ENCODE peak calls at places on chromosomes 11 and 22, in eight cellular contexts. N is fibroblast of lung, R is HFF-Myc, X is tibial artery, T is lower lobe of right lung, D is heart left ventricle, L is MCF 10A, B is astrocyte of the spinal cord. Q is an unnamed sample.

GRCh38 chr11:47161134-47161854 is 15.4 kb downstream of the ARFGAP2 start:
- DNase-seq in N (peak), R (no peak), X (no peak), T (peak), D (peak), L (peak), B (peak), Q (peak)

GRCh38 chr11:71453911-71454304 is 905 bp downstream of the NADSYN1 start:
- DNase-seq in N (no peak), R (no peak), X (no peak), T (no peak), D (no peak), L (no peak), B (no peak), Q (no peak)

GRCh38 chr22:42371112-42371900 is 60.9 kb downstream of the NFAM1 start:
- DNase-seq in N (no peak), R (no peak), X (no peak), T (no peak), D (no peak), L (no peak), B (no peak), Q (no peak)

GRCh38 chr11:130873766-130874165 is 42.5 kb downstream of the SNX19 start:
- DNase-seq in N (peak), R (no peak), X (no peak), T (no peak), D (no peak), L (no peak), B (peak), Q (no peak)

GRCh38 chr11:134100171-134100570 is 31.3 kb downstream of the JAM3 start:
- DNase-seq in N (no peak), R (no peak), X (no peak), T (no peak), D (no peak), L (no peak), B (no peak), Q (no peak)

GRCh38 chr11:35953081-35953480 is 9.2 kb downstream of the LDLRAD3 start:
- DNase-seq in N (peak), R (no peak), X (no peak), T (no peak), D (no peak), L (peak), B (peak), Q (no peak)

GRCh38 chr11:31237819-31238771 is 131.4 kb downstream of the DCDC1 start:
- DNase-seq in N (peak), R (no peak), X (no peak), T (no peak), D (no peak), L (peak), B (no peak), Q (no peak)

GRCh38 chr11:35907648-35908431 is 36.0 kb upstream of the LDLRAD3 start:
- DNase-seq in N (peak), R (peak), X (peak), T (no peak), D (no peak), L (peak), B (peak), Q (no peak)

GRCh38 chr11:130785376-130786110 is 130.7 kb downstream of the SNX19 start:
- DNase-seq in N (peak), R (no peak), X (no peak), T (no peak), D (no peak), L (peak), B (peak), Q (no peak)

GRCh38 chr22:49582171-49582570 is 245.5 kb downstream of the BRD1 start:
- DNase-seq in N (no peak), R (no peak), X (no peak), T (no peak), D (no peak), L (no peak), B (no peak), Q (no peak)
- TF ChIP-seq CTCF in N (no peak), R (no peak), X (no peak), T (no peak), D (no peak), L (no peak), B (no peak), Q (no peak)

DNA sequence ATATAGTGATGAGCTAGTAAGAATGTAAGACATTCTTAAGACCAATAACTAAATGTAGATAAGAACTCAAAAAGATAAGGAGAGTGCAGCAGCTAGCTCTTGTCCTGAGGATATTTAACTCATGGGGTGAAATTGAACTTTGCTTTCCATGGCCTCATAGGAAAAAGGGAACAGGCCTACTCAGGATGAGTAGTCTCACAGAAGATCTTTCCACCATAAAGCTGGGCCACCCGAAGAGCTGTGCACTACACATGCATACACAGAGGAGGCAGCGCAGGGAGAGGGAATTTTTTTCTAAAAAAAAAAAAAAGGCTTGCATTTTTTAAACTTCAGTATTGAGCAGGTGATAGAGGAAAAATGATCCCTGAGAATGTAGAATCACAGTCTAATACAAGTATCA is 59.9 kb upstream of the CFAP300 start:
- DNase-seq in N (no peak), R (no peak), X (no peak), T (no peak), D (no peak), L (no peak), B (no peak), Q (no peak)
- TF ChIP-seq CTCF in N (no peak), R (no peak), X (no peak), T (no peak), D (no peak), L (no peak), B (no peak), Q (no peak)

DNA sequence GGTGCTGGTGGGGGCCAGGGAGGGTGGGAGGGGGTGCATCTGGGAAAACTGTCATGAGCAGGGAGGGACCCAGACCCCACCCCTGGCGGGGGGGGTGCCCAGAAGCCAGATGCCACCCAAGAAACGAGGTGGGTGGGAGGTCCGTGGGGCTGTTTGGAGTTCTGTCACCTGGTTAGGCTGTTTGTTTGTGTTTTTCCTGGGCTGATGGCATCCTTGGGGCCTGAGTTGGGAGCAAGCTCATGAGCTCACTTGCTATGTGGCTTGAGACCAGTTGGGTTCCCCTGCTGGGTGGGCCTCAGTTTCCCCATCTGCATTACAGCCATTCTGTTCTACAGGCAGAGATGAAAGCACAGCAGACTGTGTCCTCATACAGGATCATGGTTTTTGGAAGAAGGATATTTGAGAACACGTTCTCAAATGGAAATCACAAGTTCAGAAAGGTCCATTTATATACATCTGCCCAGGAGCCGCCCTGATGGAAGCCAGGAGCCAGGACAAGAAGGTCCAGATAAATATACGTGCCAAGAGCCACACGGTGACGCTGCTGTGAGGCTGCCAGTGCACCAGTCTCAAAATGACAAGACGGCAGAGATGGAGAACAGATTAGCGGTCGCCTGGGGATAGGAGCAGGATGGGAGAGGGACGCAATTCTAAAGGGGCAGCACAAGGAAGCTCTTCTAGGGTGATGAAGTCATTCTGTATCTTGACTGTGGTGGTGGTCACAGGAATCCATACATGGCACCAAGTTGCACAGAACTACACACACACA is 312.9 kb downstream of the MN1 start:
- DNase-seq in N (no peak), R (no peak), X (peak), T (no peak), D (no peak), L (no peak), B (no peak), Q (no peak)
- TF ChIP-seq CTCF in N (no peak), R (no peak), X (peak), T (no peak), D (peak), L (no peak), B (no peak), Q (no peak)

DNA sequence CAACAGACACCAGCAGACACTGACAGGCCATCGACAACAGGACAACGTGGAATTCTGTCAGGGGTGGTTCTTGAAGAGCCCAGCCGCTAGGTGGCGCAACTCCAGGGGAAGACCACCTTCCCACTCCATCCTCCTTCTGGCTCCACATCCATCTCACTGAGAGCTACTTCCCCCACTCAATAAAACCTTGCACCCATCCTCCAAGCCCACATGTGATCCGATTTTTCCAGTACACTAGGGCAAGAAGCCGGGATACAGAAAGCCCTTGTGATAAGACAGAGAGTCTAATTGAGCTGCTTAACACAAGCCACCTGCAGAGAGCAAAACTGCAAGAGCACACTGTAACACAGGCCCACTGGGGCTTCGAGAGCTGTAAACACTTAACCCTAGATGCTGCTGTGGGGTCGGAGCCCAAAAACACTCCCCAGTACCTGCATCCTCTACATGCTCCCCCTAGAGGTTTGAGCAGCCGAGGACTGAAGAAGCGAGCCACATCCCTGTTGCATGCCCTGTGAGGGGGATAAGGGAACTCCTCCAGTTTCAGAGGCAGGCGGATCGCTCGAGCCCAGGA is 11.5 kb upstream of the RAB39A start:
- DNase-seq in N (peak), R (peak), X (no peak), T (no peak), D (peak), L (peak), B (no peak), Q (peak)
- TF ChIP-seq CTCF in N (peak), R (peak), X (no peak), T (peak), D (peak), L (peak), B (peak), Q (peak)

Q was measured in Calu3.